ENCODE peak calls at places on chromosomes 3 and 15, in eight cellular contexts. One of them, this sample, is unnamed. For H3K4me1, the result is how much of the 10 kb centered on the place peaks cover.

GRCh38 chr15:95932676-95933075 is 397.8 kb upstream of the NR2F2 start:
- DNase-seq in CD8-positive, alpha-beta T cell: no peak
- DNase-seq in suprapubic skin: no peak
- DNase-seq in IMR-90: peak
- DNase-seq in RWPE2: no peak
- DNase-seq in fibroblast of lung: no peak
- DNase-seq in upper lobe of right lung: no peak
- DNase-seq in astrocyte: peak
- DNase-seq in this sample: peak

GRCh38 chr3:44924102-44925084 is 50.0 kb downstream of the TGM4 start:
- DNase-seq in CD8-positive, alpha-beta T cell: no peak
- DNase-seq in suprapubic skin: no peak
- DNase-seq in IMR-90: peak
- DNase-seq in RWPE2: no peak
- DNase-seq in fibroblast of lung: no peak
- DNase-seq in upper lobe of right lung: no peak
- DNase-seq in astrocyte: peak
- DNase-seq in this sample: peak

GRCh38 chr15:44706946-44707636 is 4.0 kb downstream of the PATL2 start:
- DNase-seq in CD8-positive, alpha-beta T cell: no peak
- DNase-seq in suprapubic skin: no peak
- DNase-seq in IMR-90: no peak
- DNase-seq in RWPE2: no peak
- DNase-seq in fibroblast of lung: no peak
- DNase-seq in upper lobe of right lung: peak
- DNase-seq in astrocyte: no peak
- DNase-seq in this sample: no peak

GRCh38 chr3:25663324-25664065 is 1.2 kb downstream of the TOP2B start:
- DNase-seq in CD8-positive, alpha-beta T cell: peak
- DNase-seq in suprapubic skin: no peak
- DNase-seq in IMR-90: peak
- DNase-seq in RWPE2: no peak
- DNase-seq in fibroblast of lung: peak
- DNase-seq in upper lobe of right lung: no peak
- DNase-seq in astrocyte: peak
- DNase-seq in this sample: no peak

GRCh38 chr3:138923531-138923994 is 23.4 kb downstream of the FOXL2 start:
- DNase-seq in CD8-positive, alpha-beta T cell: peak
- DNase-seq in suprapubic skin: peak
- DNase-seq in IMR-90: peak
- DNase-seq in RWPE2: no peak
- DNase-seq in fibroblast of lung: peak
- DNase-seq in upper lobe of right lung: peak
- DNase-seq in astrocyte: peak
- DNase-seq in this sample: no peak

GRCh38 chr3:188092648-188093047 is 61.3 kb upstream of the LPP start:
- DNase-seq in CD8-positive, alpha-beta T cell: no peak
- DNase-seq in suprapubic skin: no peak
- DNase-seq in IMR-90: peak
- DNase-seq in RWPE2: no peak
- DNase-seq in fibroblast of lung: peak
- DNase-seq in upper lobe of right lung: no peak
- DNase-seq in astrocyte: no peak
- DNase-seq in this sample: peak

GRCh38 chr15:40984963-40985362 is 31.7 kb downstream of the CHAC1 start:
- DNase-seq in CD8-positive, alpha-beta T cell: no peak
- DNase-seq in suprapubic skin: no peak
- DNase-seq in IMR-90: peak
- DNase-seq in RWPE2: no peak
- DNase-seq in fibroblast of lung: peak
- DNase-seq in upper lobe of right lung: no peak
- DNase-seq in astrocyte: peak
- DNase-seq in this sample: no peak

GRCh38 chr3:184907941-184908649 is 96.1 kb downstream of the VPS8 start:
- DNase-seq in CD8-positive, alpha-beta T cell: no peak
- DNase-seq in suprapubic skin: no peak
- DNase-seq in IMR-90: no peak
- DNase-seq in RWPE2: no peak
- DNase-seq in fibroblast of lung: no peak
- DNase-seq in upper lobe of right lung: no peak
- DNase-seq in astrocyte: no peak
- DNase-seq in this sample: no peak

GRCh38 chr15:96457852-96458251 is 127.4 kb downstream of the NR2F2 start:
- DNase-seq in CD8-positive, alpha-beta T cell: no peak
- DNase-seq in suprapubic skin: no peak
- DNase-seq in IMR-90: peak
- DNase-seq in RWPE2: no peak
- DNase-seq in fibroblast of lung: peak
- DNase-seq in upper lobe of right lung: no peak
- DNase-seq in astrocyte: no peak
- DNase-seq in this sample: no peak

GRCh38 chr3:8503461-8503860 is 1.8 kb downstream of the LMCD1 start:
- DNase-seq in CD8-positive, alpha-beta T cell: no peak
- DNase-seq in suprapubic skin: no peak
- DNase-seq in IMR-90: no peak
- DNase-seq in RWPE2: no peak
- DNase-seq in fibroblast of lung: no peak
- DNase-seq in upper lobe of right lung: no peak
- DNase-seq in astrocyte: no peak
- DNase-seq in this sample: peak

GRCh38 chr15:60395276-60396011 is 2.3 kb downstream of the ANXA2 start:
- DNase-seq in CD8-positive, alpha-beta T cell: no peak
- DNase-seq in suprapubic skin: no peak
- DNase-seq in IMR-90: no peak
- DNase-seq in RWPE2: no peak
- DNase-seq in fibroblast of lung: no peak
- DNase-seq in upper lobe of right lung: no peak
- DNase-seq in astrocyte: no peak
- DNase-seq in this sample: no peak

GRCh38 chr3:143970773-143971366 is 753 bp upstream of the DIPK2A start:
- DNase-seq in CD8-positive, alpha-beta T cell: peak
- DNase-seq in suprapubic skin: peak
- DNase-seq in IMR-90: peak
- DNase-seq in RWPE2: peak
- DNase-seq in fibroblast of lung: peak
- DNase-seq in upper lobe of right lung: peak
- DNase-seq in astrocyte: peak
- DNase-seq in this sample: no peak

GRCh38 chr3:5428607-5429516 is 241.4 kb downstream of the EDEM1 start:
- DNase-seq in CD8-positive, alpha-beta T cell: no peak
- DNase-seq in suprapubic skin: no peak
- DNase-seq in IMR-90: no peak
- DNase-seq in RWPE2: no peak
- DNase-seq in fibroblast of lung: no peak
- DNase-seq in upper lobe of right lung: no peak
- DNase-seq in astrocyte: peak
- DNase-seq in this sample: peak

GRCh38 chr15:63319065-63319464 is 41.7 kb downstream of the APH1B start:
- DNase-seq in CD8-positive, alpha-beta T cell: no peak
- DNase-seq in suprapubic skin: no peak
- DNase-seq in IMR-90: peak
- DNase-seq in RWPE2: no peak
- DNase-seq in fibroblast of lung: no peak
- DNase-seq in upper lobe of right lung: no peak
- DNase-seq in astrocyte: no peak
- DNase-seq in this sample: no peak

GRCh38 chr15:70421197-70421482 is 323.4 kb upstream of the TLE3 start:
- DNase-seq in CD8-positive, alpha-beta T cell: no peak
- DNase-seq in suprapubic skin: no peak
- DNase-seq in IMR-90: no peak
- DNase-seq in RWPE2: no peak
- DNase-seq in fibroblast of lung: no peak
- DNase-seq in upper lobe of right lung: no peak
- DNase-seq in astrocyte: no peak
- DNase-seq in this sample: no peak

GRCh38 chr3:8663177-8664061 is 18.8 kb upstream of the SSUH2 start:
- DNase-seq in CD8-positive, alpha-beta T cell: peak
- DNase-seq in suprapubic skin: no peak
- DNase-seq in IMR-90: peak
- DNase-seq in RWPE2: no peak
- DNase-seq in fibroblast of lung: peak
- DNase-seq in upper lobe of right lung: no peak
- DNase-seq in astrocyte: peak
- DNase-seq in this sample: peak

GRCh38 chr15:61816856-61817255 is 243.4 kb downstream of the VPS13C start:
- DNase-seq in CD8-positive, alpha-beta T cell: no peak
- DNase-seq in suprapubic skin: no peak
- DNase-seq in IMR-90: no peak
- DNase-seq in RWPE2: no peak
- DNase-seq in fibroblast of lung: no peak
- DNase-seq in upper lobe of right lung: no peak
- DNase-seq in astrocyte: no peak
- DNase-seq in this sample: no peak

GRCh38 chr3:123105201-123106189 is 38.7 kb downstream of the PDIA5 start:
- DNase-seq in CD8-positive, alpha-beta T cell: no peak
- DNase-seq in suprapubic skin: no peak
- DNase-seq in IMR-90: no peak
- DNase-seq in RWPE2: no peak
- DNase-seq in fibroblast of lung: no peak
- DNase-seq in upper lobe of right lung: no peak
- DNase-seq in astrocyte: no peak
- DNase-seq in this sample: no peak

GRCh38 chr15:47663106-47663505 is 54.2 kb upstream of the SEMA6D start:
- DNase-seq in CD8-positive, alpha-beta T cell: no peak
- DNase-seq in suprapubic skin: no peak
- DNase-seq in IMR-90: peak
- DNase-seq in RWPE2: no peak
- DNase-seq in fibroblast of lung: no peak
- DNase-seq in upper lobe of right lung: no peak
- DNase-seq in astrocyte: no peak
- DNase-seq in this sample: no peak

GRCh38 chr3:178062126-178062525 is 474.1 kb upstream of the KCNMB2 start:
- DNase-seq in CD8-positive, alpha-beta T cell: no peak
- DNase-seq in suprapubic skin: no peak
- DNase-seq in IMR-90: no peak
- DNase-seq in RWPE2: no peak
- DNase-seq in fibroblast of lung: no peak
- DNase-seq in upper lobe of right lung: no peak
- DNase-seq in astrocyte: no peak
- DNase-seq in this sample: no peak

GRCh38 chr3:178060406-178060805 is 475.8 kb upstream of the KCNMB2 start:
- DNase-seq in CD8-positive, alpha-beta T cell: no peak
- DNase-seq in suprapubic skin: no peak
- DNase-seq in IMR-90: peak
- DNase-seq in RWPE2: no peak
- DNase-seq in fibroblast of lung: peak
- DNase-seq in upper lobe of right lung: no peak
- DNase-seq in astrocyte: no peak
- DNase-seq in this sample: no peak

GRCh38 chr3:178059836-178060235 is 476.4 kb upstream of the KCNMB2 start:
- DNase-seq in CD8-positive, alpha-beta T cell: no peak
- DNase-seq in suprapubic skin: no peak
- DNase-seq in IMR-90: peak
- DNase-seq in RWPE2: no peak
- DNase-seq in fibroblast of lung: peak
- DNase-seq in upper lobe of right lung: no peak
- DNase-seq in astrocyte: no peak
- DNase-seq in this sample: no peak

GRCh38 chr3:178067721-178068120 is 468.5 kb upstream of the KCNMB2 start:
- DNase-seq in CD8-positive, alpha-beta T cell: no peak
- DNase-seq in suprapubic skin: no peak
- DNase-seq in IMR-90: no peak
- DNase-seq in RWPE2: no peak
- DNase-seq in fibroblast of lung: no peak
- DNase-seq in upper lobe of right lung: no peak
- DNase-seq in astrocyte: no peak
- DNase-seq in this sample: peak

GRCh38 chr3:178063475-178063874 is 472.8 kb upstream of the KCNMB2 start:
- DNase-seq in CD8-positive, alpha-beta T cell: no peak
- DNase-seq in suprapubic skin: no peak
- DNase-seq in IMR-90: peak
- DNase-seq in RWPE2: no peak
- DNase-seq in fibroblast of lung: peak
- DNase-seq in upper lobe of right lung: no peak
- DNase-seq in astrocyte: no peak
- DNase-seq in this sample: no peak
- H3K27ac ChIP-seq in CD8-positive, alpha-beta T cell: no peak
- H3K27ac ChIP-seq in suprapubic skin: no peak
- H3K27ac ChIP-seq in IMR-90: no peak
- H3K27ac ChIP-seq in RWPE2: no peak
- H3K27ac ChIP-seq in fibroblast of lung: no peak
- H3K27ac ChIP-seq in upper lobe of right lung: no peak
- H3K27ac ChIP-seq in astrocyte: no peak
- H3K27ac ChIP-seq in this sample: no peak

GRCh38 chr15:64739216-64739976 is 36.0 kb downstream of the RBPMS2 start:
- DNase-seq in CD8-positive, alpha-beta T cell: no peak
- DNase-seq in suprapubic skin: no peak
- DNase-seq in IMR-90: peak
- DNase-seq in RWPE2: no peak
- DNase-seq in fibroblast of lung: peak
- DNase-seq in upper lobe of right lung: no peak
- DNase-seq in astrocyte: no peak
- DNase-seq in this sample: no peak
- H3K4me1 ChIP-seq in CD8-positive, alpha-beta T cell: under half
- H3K4me1 ChIP-seq in suprapubic skin: under half
- H3K4me1 ChIP-seq in IMR-90: under half
- H3K4me1 ChIP-seq in RWPE2: under half
- H3K4me1 ChIP-seq in fibroblast of lung: under half
- H3K4me1 ChIP-seq in upper lobe of right lung: under half
- H3K4me1 ChIP-seq in astrocyte: under half
- H3K4me1 ChIP-seq in this sample: under half

GRCh38 chr3:18883553-18883952 is 264.8 kb upstream of the KCNH8 start:
- DNase-seq in CD8-positive, alpha-beta T cell: no peak
- DNase-seq in suprapubic skin: no peak
- DNase-seq in IMR-90: no peak
- DNase-seq in RWPE2: no peak
- DNase-seq in fibroblast of lung: no peak
- DNase-seq in upper lobe of right lung: no peak
- DNase-seq in astrocyte: no peak
- DNase-seq in this sample: no peak

GRCh38 chr3:18885612-18886011 is 262.7 kb upstream of the KCNH8 start:
- DNase-seq in CD8-positive, alpha-beta T cell: no peak
- DNase-seq in suprapubic skin: no peak
- DNase-seq in IMR-90: no peak
- DNase-seq in RWPE2: peak
- DNase-seq in fibroblast of lung: no peak
- DNase-seq in upper lobe of right lung: no peak
- DNase-seq in astrocyte: no peak
- DNase-seq in this sample: no peak

GRCh38 chr3:18891641-18892040 is 256.7 kb upstream of the KCNH8 start:
- DNase-seq in CD8-positive, alpha-beta T cell: peak
- DNase-seq in suprapubic skin: no peak
- DNase-seq in IMR-90: no peak
- DNase-seq in RWPE2: no peak
- DNase-seq in fibroblast of lung: no peak
- DNase-seq in upper lobe of right lung: no peak
- DNase-seq in astrocyte: no peak
- DNase-seq in this sample: no peak

GRCh38 chr3:18890459-18890858 is 257.9 kb upstream of the KCNH8 start:
- DNase-seq in CD8-positive, alpha-beta T cell: no peak
- DNase-seq in suprapubic skin: no peak
- DNase-seq in IMR-90: no peak
- DNase-seq in RWPE2: no peak
- DNase-seq in fibroblast of lung: no peak
- DNase-seq in upper lobe of right lung: no peak
- DNase-seq in astrocyte: no peak
- DNase-seq in this sample: no peak

GRCh38 chr3:18888370-18888769 is 259.9 kb upstream of the KCNH8 start:
- DNase-seq in CD8-positive, alpha-beta T cell: no peak
- DNase-seq in suprapubic skin: no peak
- DNase-seq in IMR-90: no peak
- DNase-seq in RWPE2: no peak
- DNase-seq in fibroblast of lung: no peak
- DNase-seq in upper lobe of right lung: no peak
- DNase-seq in astrocyte: no peak
- DNase-seq in this sample: no peak
- TF ChIP-seq CTCF in CD8-positive, alpha-beta T cell: no peak
- TF ChIP-seq CTCF in suprapubic skin: no peak
- TF ChIP-seq CTCF in IMR-90: no peak
- TF ChIP-seq CTCF in RWPE2: peak
- TF ChIP-seq CTCF in fibroblast of lung: no peak
- TF ChIP-seq CTCF in upper lobe of right lung: no peak
- TF ChIP-seq CTCF in astrocyte: no peak
- TF ChIP-seq CTCF in this sample: peak

GRCh38 chr3:126931806-126932187 is 51.1 kb upstream of the PLXNA1 start:
- DNase-seq in CD8-positive, alpha-beta T cell: no peak
- DNase-seq in suprapubic skin: no peak
- DNase-seq in IMR-90: no peak
- DNase-seq in RWPE2: no peak
- DNase-seq in fibroblast of lung: no peak
- DNase-seq in upper lobe of right lung: no peak
- DNase-seq in astrocyte: no peak
- DNase-seq in this sample: no peak
- H3K27ac ChIP-seq in CD8-positive, alpha-beta T cell: no peak
- H3K27ac ChIP-seq in suprapubic skin: no peak
- H3K27ac ChIP-seq in IMR-90: peak
- H3K27ac ChIP-seq in RWPE2: peak
- H3K27ac ChIP-seq in fibroblast of lung: no peak
- H3K27ac ChIP-seq in upper lobe of right lung: no peak
- H3K27ac ChIP-seq in astrocyte: no peak
- H3K27ac ChIP-seq in this sample: no peak